ENCODE peak calls at places on chromosome 3, in five cellular contexts. One of them, this sample, is unnamed.
A peak's percentile ranks its signal among the peaks of the same experiment; 100 is the strongest.

GRCh38 chr3:194522579-194523046 is 35.8 kb upstream of the ATP13A3 start:
- DNase-seq in tibial nerve: no peak
- DNase-seq in Peyer's patch: no peak
- DNase-seq in K562: no peak
- DNase-seq in naive thymus-derived CD4-positive, alpha-beta T cell: no peak
- DNase-seq in this sample: no peak

GRCh38 chr3:128847631-128848370 is 31.6 kb upstream of the ACAD9 start:
- DNase-seq in tibial nerve: no peak
- DNase-seq in Peyer's patch: no peak
- DNase-seq in K562: no peak
- DNase-seq in naive thymus-derived CD4-positive, alpha-beta T cell: no peak
- DNase-seq in this sample: no peak

GRCh38 chr3:195929452-195929851 is 21.1 kb upstream of the TNK2 start:
- DNase-seq in tibial nerve: no peak
- DNase-seq in Peyer's patch: no peak
- DNase-seq in K562: no peak
- DNase-seq in naive thymus-derived CD4-positive, alpha-beta T cell: no peak
- DNase-seq in this sample: no peak

GRCh38 chr3:49625971-49626640 is 48.0 kb upstream of the APEH start:
- DNase-seq in tibial nerve: no peak
- DNase-seq in Peyer's patch: no peak
- DNase-seq in K562: no peak
- DNase-seq in naive thymus-derived CD4-positive, alpha-beta T cell: no peak
- DNase-seq in this sample: no peak

GRCh38 chr3:46987485-46988401 is 8.3 kb downstream of the NBEAL2 start:
- DNase-seq in tibial nerve: no peak
- DNase-seq in Peyer's patch: peak; percentile 95
- DNase-seq in K562: peak; percentile 98
- DNase-seq in naive thymus-derived CD4-positive, alpha-beta T cell: peak; percentile 85
- DNase-seq in this sample: peak; percentile 87

GRCh38 chr3:186162221-186162620 is 53.3 kb upstream of the ETV5 start:
- DNase-seq in tibial nerve: no peak
- DNase-seq in Peyer's patch: no peak
- DNase-seq in K562: no peak
- DNase-seq in naive thymus-derived CD4-positive, alpha-beta T cell: no peak
- DNase-seq in this sample: no peak

GRCh38 chr3:57166660-57167059 is 1.5 kb upstream of the IL17RD start:
- DNase-seq in tibial nerve: no peak
- DNase-seq in Peyer's patch: no peak
- DNase-seq in K562: no peak
- DNase-seq in naive thymus-derived CD4-positive, alpha-beta T cell: no peak
- DNase-seq in this sample: no peak

GRCh38 chr3:122661633-122662032 is 19.0 kb upstream of the PARP14 start:
- DNase-seq in tibial nerve: no peak
- DNase-seq in Peyer's patch: no peak
- DNase-seq in K562: no peak
- DNase-seq in naive thymus-derived CD4-positive, alpha-beta T cell: no peak
- DNase-seq in this sample: no peak

GRCh38 chr3:193970773-193971206 is 165.2 kb upstream of the HES1 start:
- DNase-seq in tibial nerve: no peak
- DNase-seq in Peyer's patch: no peak
- DNase-seq in K562: no peak
- DNase-seq in naive thymus-derived CD4-positive, alpha-beta T cell: no peak
- DNase-seq in this sample: no peak

GRCh38 chr3:135154186-135154585 is 359.1 kb downstream of the EPHB1 start:
- DNase-seq in tibial nerve: no peak
- DNase-seq in Peyer's patch: no peak
- DNase-seq in K562: no peak
- DNase-seq in naive thymus-derived CD4-positive, alpha-beta T cell: no peak
- DNase-seq in this sample: no peak

GRCh38 chr3:16543242-16543864 is 29.9 kb upstream of the RFTN1 start:
- DNase-seq in tibial nerve: no peak
- DNase-seq in Peyer's patch: no peak
- DNase-seq in K562: no peak
- DNase-seq in naive thymus-derived CD4-positive, alpha-beta T cell: no peak
- DNase-seq in this sample: no peak

GRCh38 chr3:23648965-23649328 is 156.8 kb upstream of the UBE2E1 start:
- DNase-seq in tibial nerve: no peak
- DNase-seq in Peyer's patch: peak; percentile 78
- DNase-seq in K562: no peak
- DNase-seq in naive thymus-derived CD4-positive, alpha-beta T cell: no peak
- DNase-seq in this sample: peak; percentile 63

GRCh38 chr3:149263856-149264255 is 42.2 kb upstream of the CP start:
- DNase-seq in tibial nerve: no peak
- DNase-seq in Peyer's patch: no peak
- DNase-seq in K562: no peak
- DNase-seq in naive thymus-derived CD4-positive, alpha-beta T cell: no peak
- DNase-seq in this sample: no peak

GRCh38 chr3:123724306-123724705 is 139.5 kb upstream of the HACD2 start:
- DNase-seq in tibial nerve: no peak
- DNase-seq in Peyer's patch: no peak
- DNase-seq in K562: peak; percentile 3
- DNase-seq in naive thymus-derived CD4-positive, alpha-beta T cell: no peak
- DNase-seq in this sample: no peak

GRCh38 chr3:43180027-43180426 is 74.1 kb upstream of the POMGNT2 start:
- DNase-seq in tibial nerve: no peak
- DNase-seq in Peyer's patch: peak; percentile 77
- DNase-seq in K562: no peak
- DNase-seq in naive thymus-derived CD4-positive, alpha-beta T cell: no peak
- DNase-seq in this sample: peak; percentile 45

GRCh38 chr3:157794771-157795170 is 291.6 kb upstream of the VEPH1 start:
- DNase-seq in tibial nerve: no peak
- DNase-seq in Peyer's patch: no peak
- DNase-seq in K562: no peak
- DNase-seq in naive thymus-derived CD4-positive, alpha-beta T cell: no peak
- DNase-seq in this sample: no peak

GRCh38 chr3:76138921-76139320 is 353.6 kb upstream of the ZNF717 start:
- DNase-seq in tibial nerve: no peak
- DNase-seq in Peyer's patch: no peak
- DNase-seq in K562: no peak
- DNase-seq in naive thymus-derived CD4-positive, alpha-beta T cell: no peak
- DNase-seq in this sample: no peak

GRCh38 chr3:156352728-156353127 is 202.2 kb downstream of the SSR3 start:
- DNase-seq in tibial nerve: no peak
- DNase-seq in Peyer's patch: no peak
- DNase-seq in K562: no peak
- DNase-seq in naive thymus-derived CD4-positive, alpha-beta T cell: no peak
- DNase-seq in this sample: no peak

GRCh38 chr3:42101048-42101447 is 9.9 kb downstream of the TRAK1 start:
- DNase-seq in tibial nerve: no peak
- DNase-seq in Peyer's patch: no peak
- DNase-seq in K562: no peak
- DNase-seq in naive thymus-derived CD4-positive, alpha-beta T cell: no peak
- DNase-seq in this sample: no peak

GRCh38 chr3:149215474-149215873 is 6.2 kb downstream of the CP start:
- DNase-seq in tibial nerve: no peak
- DNase-seq in Peyer's patch: no peak
- DNase-seq in K562: no peak
- DNase-seq in naive thymus-derived CD4-positive, alpha-beta T cell: no peak
- DNase-seq in this sample: no peak

DNA sequence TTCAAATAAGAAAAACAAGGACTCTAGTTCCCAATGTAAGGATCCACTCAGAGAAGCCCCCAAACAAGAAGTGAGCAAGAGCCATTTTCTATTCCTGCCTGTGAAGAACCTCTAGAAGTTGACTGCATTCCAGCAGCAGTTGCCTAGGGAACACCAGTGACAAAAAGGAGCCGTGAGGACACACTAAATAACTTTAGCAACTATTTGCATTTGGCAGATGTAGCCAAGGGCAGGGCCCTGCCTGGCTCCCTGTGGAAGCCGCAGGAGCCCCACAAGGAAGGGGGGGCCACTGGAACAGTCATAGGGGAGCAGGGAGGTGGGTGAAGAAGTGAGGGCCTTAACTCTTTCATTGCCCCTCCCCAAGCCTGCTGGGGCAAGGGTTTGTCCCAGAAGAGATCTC is 470.2 kb upstream of the PROK2 start:
- DNase-seq in tibial nerve: no peak
- DNase-seq in Peyer's patch: no peak
- DNase-seq in K562: no peak
- DNase-seq in naive thymus-derived CD4-positive, alpha-beta T cell: no peak
- DNase-seq in this sample: peak; percentile 42
- H3K27ac ChIP-seq in tibial nerve: no peak overlapping the region
- H3K27ac ChIP-seq in Peyer's patch: peak overlapping the region; percentile 40
- H3K27ac ChIP-seq in K562: no peak overlapping the region
- H3K27ac ChIP-seq in naive thymus-derived CD4-positive, alpha-beta T cell: no peak overlapping the region
- H3K27ac ChIP-seq in this sample: peak overlapping the region; percentile 53

GRCh38 chr3:32278714-32279113 is 40.2 kb downstream of the CMTM8 start:
- DNase-seq in tibial nerve: no peak
- DNase-seq in Peyer's patch: no peak
- DNase-seq in K562: no peak
- DNase-seq in naive thymus-derived CD4-positive, alpha-beta T cell: no peak
- DNase-seq in this sample: no peak

GRCh38 chr3:32281570-32282106 is 43.2 kb downstream of the CMTM8 start:
- DNase-seq in tibial nerve: no peak
- DNase-seq in Peyer's patch: no peak
- DNase-seq in K562: no peak
- DNase-seq in naive thymus-derived CD4-positive, alpha-beta T cell: no peak
- DNase-seq in this sample: no peak

GRCh38 chr3:32282578-32282977 is 44.1 kb downstream of the CMTM8 start:
- DNase-seq in tibial nerve: no peak
- DNase-seq in Peyer's patch: no peak
- DNase-seq in K562: no peak
- DNase-seq in naive thymus-derived CD4-positive, alpha-beta T cell: no peak
- DNase-seq in this sample: no peak

GRCh38 chr3:32283304-32283703 is 44.8 kb downstream of the CMTM8 start:
- DNase-seq in tibial nerve: no peak
- DNase-seq in Peyer's patch: no peak
- DNase-seq in K562: no peak
- DNase-seq in naive thymus-derived CD4-positive, alpha-beta T cell: no peak
- DNase-seq in this sample: no peak

GRCh38 chr3:32280262-32280910 is 41.9 kb downstream of the CMTM8 start:
- DNase-seq in tibial nerve: no peak
- DNase-seq in Peyer's patch: no peak
- DNase-seq in K562: no peak
- DNase-seq in naive thymus-derived CD4-positive, alpha-beta T cell: no peak
- DNase-seq in this sample: no peak
- H3K27ac ChIP-seq in tibial nerve: no peak overlapping the region
- H3K27ac ChIP-seq in Peyer's patch: no peak overlapping the region
- H3K27ac ChIP-seq in K562: no peak overlapping the region
- H3K27ac ChIP-seq in naive thymus-derived CD4-positive, alpha-beta T cell: no peak overlapping the region
- H3K27ac ChIP-seq in this sample: no peak overlapping the region

GRCh38 chr3:100297784-100298183 is 36.8 kb upstream of the NIT2 start:
- DNase-seq in tibial nerve: no peak
- DNase-seq in Peyer's patch: no peak
- DNase-seq in K562: no peak
- DNase-seq in naive thymus-derived CD4-positive, alpha-beta T cell: no peak
- DNase-seq in this sample: no peak
- H3K27ac ChIP-seq in tibial nerve: no peak overlapping the region
- H3K27ac ChIP-seq in Peyer's patch: no peak overlapping the region
- H3K27ac ChIP-seq in K562: no peak overlapping the region
- H3K27ac ChIP-seq in naive thymus-derived CD4-positive, alpha-beta T cell: no peak overlapping the region
- H3K27ac ChIP-seq in this sample: no peak overlapping the region

GRCh38 chr3:50982540-50983325 is 308.0 kb downstream of the DOCK3 start:
- DNase-seq in tibial nerve: no peak
- DNase-seq in Peyer's patch: no peak
- DNase-seq in K562: no peak
- DNase-seq in naive thymus-derived CD4-positive, alpha-beta T cell: no peak
- DNase-seq in this sample: no peak

GRCh38 chr3:50983887-50984286 is 309.2 kb downstream of the DOCK3 start:
- DNase-seq in tibial nerve: no peak
- DNase-seq in Peyer's patch: no peak
- DNase-seq in K562: no peak
- DNase-seq in naive thymus-derived CD4-positive, alpha-beta T cell: no peak
- DNase-seq in this sample: no peak

GRCh38 chr3:50978991-50979667 is 304.4 kb downstream of the DOCK3 start:
- DNase-seq in tibial nerve: no peak
- DNase-seq in Peyer's patch: no peak
- DNase-seq in K562: peak; percentile 24
- DNase-seq in naive thymus-derived CD4-positive, alpha-beta T cell: no peak
- DNase-seq in this sample: no peak
- H3K27ac ChIP-seq in tibial nerve: no peak overlapping the region
- H3K27ac ChIP-seq in Peyer's patch: no peak overlapping the region
- H3K27ac ChIP-seq in K562: no peak overlapping the region
- H3K27ac ChIP-seq in naive thymus-derived CD4-positive, alpha-beta T cell: no peak overlapping the region
- H3K27ac ChIP-seq in this sample: no peak overlapping the region

DNA sequence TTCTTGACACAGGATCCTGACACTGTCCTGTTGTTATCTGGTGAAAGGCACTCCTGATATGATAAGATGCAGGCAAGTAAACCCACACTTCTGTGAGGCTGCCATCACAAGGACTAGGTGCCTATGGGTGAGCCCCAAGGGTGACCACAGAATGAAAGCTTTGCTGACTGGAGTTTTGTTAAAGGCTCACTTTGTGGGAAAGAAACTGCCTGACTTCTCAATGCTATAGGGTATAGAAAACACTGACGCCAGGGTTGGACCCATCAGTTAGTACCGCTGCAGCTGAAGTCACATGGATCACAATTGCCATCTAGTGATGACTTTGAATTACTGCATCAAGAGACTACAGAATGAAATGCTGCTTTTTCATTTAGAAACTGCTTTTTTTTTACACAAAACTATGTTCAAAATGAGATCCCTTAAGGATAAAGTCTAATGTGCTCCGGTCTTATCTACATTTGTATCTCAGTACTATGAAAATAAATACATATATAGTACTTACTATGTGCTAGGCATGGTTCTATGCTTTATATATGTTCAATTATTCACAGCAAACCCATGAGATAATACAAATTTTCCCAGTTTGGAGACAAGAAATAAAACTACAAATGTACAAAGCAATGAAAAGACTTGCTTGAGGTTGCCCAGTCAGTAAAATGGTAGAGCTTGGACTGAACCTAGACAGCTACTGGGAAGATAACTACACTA is 64.2 kb upstream of the CMSS1 start:
- DNase-seq in tibial nerve: no peak
- DNase-seq in Peyer's patch: no peak
- DNase-seq in K562: peak; percentile 44
- DNase-seq in naive thymus-derived CD4-positive, alpha-beta T cell: peak; percentile 21
- DNase-seq in this sample: no peak
- H3K27ac ChIP-seq in tibial nerve: peak overlapping the region; percentile 63
- H3K27ac ChIP-seq in Peyer's patch: no peak overlapping the region
- H3K27ac ChIP-seq in K562: no peak overlapping the region
- H3K27ac ChIP-seq in naive thymus-derived CD4-positive, alpha-beta T cell: no peak overlapping the region
- H3K27ac ChIP-seq in this sample: no peak overlapping the region

GRCh38 chr3:113148307-113148703 is 63.1 kb upstream of the BOC start:
- DNase-seq in tibial nerve: no peak
- DNase-seq in Peyer's patch: no peak
- DNase-seq in K562: no peak
- DNase-seq in naive thymus-derived CD4-positive, alpha-beta T cell: no peak
- DNase-seq in this sample: peak; percentile 26
- H3K27ac ChIP-seq in tibial nerve: peak overlapping the region; percentile 56
- H3K27ac ChIP-seq in Peyer's patch: no peak overlapping the region
- H3K27ac ChIP-seq in K562: no peak overlapping the region
- H3K27ac ChIP-seq in naive thymus-derived CD4-positive, alpha-beta T cell: no peak overlapping the region
- H3K27ac ChIP-seq in this sample: peak overlapping the region; percentile 69